ENCODE peak calls at places on chromosomes 3 and 15, in ten cellular contexts. One of them, this sample, is unnamed. For H3K27me3, the result is how much of the 10 kb centered on the place peaks cover.

GRCh38 chr3:143895805-143896204 is 47.5 kb upstream of the SLC9A9 start:
- DNase-seq in right atrium auricular region: no peak
- DNase-seq in Peyer's patch: no peak
- DNase-seq in WERI-Rb-1: no peak
- DNase-seq in Panc1: no peak
- DNase-seq in upper lobe of left lung: no peak
- DNase-seq in brain microvascular endothelial cell: no peak
- DNase-seq in AG04450: no peak
- DNase-seq in hepatocyte: no peak
- DNase-seq in CD8-positive, alpha-beta memory T cell: no peak
- DNase-seq in this sample: no peak

GRCh38 chr3:33732394-33732793 is 14.3 kb upstream of the CLASP2 start:
- DNase-seq in right atrium auricular region: no peak
- DNase-seq in Peyer's patch: no peak
- DNase-seq in WERI-Rb-1: no peak
- DNase-seq in Panc1: no peak
- DNase-seq in upper lobe of left lung: no peak
- DNase-seq in brain microvascular endothelial cell: no peak
- DNase-seq in AG04450: no peak
- DNase-seq in hepatocyte: no peak
- DNase-seq in CD8-positive, alpha-beta memory T cell: no peak
- DNase-seq in this sample: no peak

GRCh38 chr3:65888980-65889706 is 149.6 kb downstream of the MAGI1 start:
- DNase-seq in right atrium auricular region: no peak
- DNase-seq in Peyer's patch: no peak
- DNase-seq in WERI-Rb-1: no peak
- DNase-seq in Panc1: peak
- DNase-seq in upper lobe of left lung: no peak
- DNase-seq in brain microvascular endothelial cell: peak
- DNase-seq in AG04450: peak
- DNase-seq in hepatocyte: peak
- DNase-seq in CD8-positive, alpha-beta memory T cell: no peak
- DNase-seq in this sample: no peak

GRCh38 chr3:147159141-147159540 is 247.2 kb downstream of the ZIC4 start:
- DNase-seq in right atrium auricular region: no peak
- DNase-seq in Peyer's patch: no peak
- DNase-seq in WERI-Rb-1: no peak
- DNase-seq in Panc1: no peak
- DNase-seq in upper lobe of left lung: no peak
- DNase-seq in brain microvascular endothelial cell: no peak
- DNase-seq in AG04450: no peak
- DNase-seq in hepatocyte: no peak
- DNase-seq in CD8-positive, alpha-beta memory T cell: no peak
- DNase-seq in this sample: no peak

GRCh38 chr15:67805871-67806538 is 19.3 kb upstream of the SKOR1 start:
- DNase-seq in right atrium auricular region: no peak
- DNase-seq in Peyer's patch: no peak
- DNase-seq in WERI-Rb-1: no peak
- DNase-seq in Panc1: no peak
- DNase-seq in upper lobe of left lung: peak
- DNase-seq in brain microvascular endothelial cell: no peak
- DNase-seq in AG04450: no peak
- DNase-seq in hepatocyte: no peak
- DNase-seq in CD8-positive, alpha-beta memory T cell: no peak
- DNase-seq in this sample: no peak

GRCh38 chr3:127042634-127043033 is 59.7 kb downstream of the PLXNA1 start:
- DNase-seq in right atrium auricular region: no peak
- DNase-seq in Peyer's patch: peak
- DNase-seq in WERI-Rb-1: no peak
- DNase-seq in Panc1: no peak
- DNase-seq in upper lobe of left lung: no peak
- DNase-seq in brain microvascular endothelial cell: no peak
- DNase-seq in AG04450: no peak
- DNase-seq in hepatocyte: no peak
- DNase-seq in CD8-positive, alpha-beta memory T cell: no peak
- DNase-seq in this sample: no peak

GRCh38 chr15:84924074-84924700 is 39.7 kb downstream of the SLC28A1 start:
- DNase-seq in right atrium auricular region: no peak
- DNase-seq in Peyer's patch: no peak
- DNase-seq in WERI-Rb-1: no peak
- DNase-seq in Panc1: no peak
- DNase-seq in upper lobe of left lung: no peak
- DNase-seq in brain microvascular endothelial cell: no peak
- DNase-seq in AG04450: no peak
- DNase-seq in hepatocyte: no peak
- DNase-seq in CD8-positive, alpha-beta memory T cell: no peak
- DNase-seq in this sample: no peak

GRCh38 chr15:100372695-100373036 is 30.9 kb upstream of the ADAMTS17 start:
- DNase-seq in right atrium auricular region: no peak
- DNase-seq in Peyer's patch: no peak
- DNase-seq in WERI-Rb-1: no peak
- DNase-seq in Panc1: no peak
- DNase-seq in upper lobe of left lung: no peak
- DNase-seq in brain microvascular endothelial cell: no peak
- DNase-seq in AG04450: no peak
- DNase-seq in hepatocyte: no peak
- DNase-seq in CD8-positive, alpha-beta memory T cell: no peak
- DNase-seq in this sample: no peak

GRCh38 chr3:175150812-175151411 is 291.8 kb downstream of the NAALADL2 start:
- DNase-seq in right atrium auricular region: no peak
- DNase-seq in Peyer's patch: no peak
- DNase-seq in WERI-Rb-1: no peak
- DNase-seq in Panc1: no peak
- DNase-seq in upper lobe of left lung: no peak
- DNase-seq in brain microvascular endothelial cell: no peak
- DNase-seq in AG04450: no peak
- DNase-seq in hepatocyte: no peak
- DNase-seq in CD8-positive, alpha-beta memory T cell: no peak
- DNase-seq in this sample: peak

GRCh38 chr3:66402596-66403267 is 98.1 kb downstream of the LRIG1 start:
- DNase-seq in right atrium auricular region: no peak
- DNase-seq in Peyer's patch: peak
- DNase-seq in WERI-Rb-1: no peak
- DNase-seq in Panc1: no peak
- DNase-seq in upper lobe of left lung: no peak
- DNase-seq in brain microvascular endothelial cell: peak
- DNase-seq in AG04450: no peak
- DNase-seq in hepatocyte: no peak
- DNase-seq in CD8-positive, alpha-beta memory T cell: no peak
- DNase-seq in this sample: no peak

GRCh38 chr3:194577985-194578905 is 55.0 kb downstream of the TMEM44 start:
- DNase-seq in right atrium auricular region: peak
- DNase-seq in Peyer's patch: no peak
- DNase-seq in WERI-Rb-1: no peak
- DNase-seq in Panc1: peak
- DNase-seq in upper lobe of left lung: no peak
- DNase-seq in brain microvascular endothelial cell: peak
- DNase-seq in AG04450: no peak
- DNase-seq in hepatocyte: peak
- DNase-seq in CD8-positive, alpha-beta memory T cell: no peak
- DNase-seq in this sample: no peak

GRCh38 chr3:187368251-187368733 is at the start of gene RTP4:
- DNase-seq in right atrium auricular region: no peak
- DNase-seq in Peyer's patch: peak
- DNase-seq in WERI-Rb-1: no peak
- DNase-seq in Panc1: peak
- DNase-seq in upper lobe of left lung: no peak
- DNase-seq in brain microvascular endothelial cell: no peak
- DNase-seq in AG04450: no peak
- DNase-seq in hepatocyte: peak
- DNase-seq in CD8-positive, alpha-beta memory T cell: peak
- DNase-seq in this sample: peak

GRCh38 chr3:48082580-48083187 is 66.5 kb upstream of the MAP4 start:
- DNase-seq in right atrium auricular region: no peak
- DNase-seq in Peyer's patch: no peak
- DNase-seq in WERI-Rb-1: no peak
- DNase-seq in Panc1: no peak
- DNase-seq in upper lobe of left lung: no peak
- DNase-seq in brain microvascular endothelial cell: no peak
- DNase-seq in AG04450: no peak
- DNase-seq in hepatocyte: no peak
- DNase-seq in CD8-positive, alpha-beta memory T cell: no peak
- DNase-seq in this sample: no peak

GRCh38 chr15:58632789-58633188 is 116.7 kb downstream of the ADAM10 start:
- DNase-seq in right atrium auricular region: no peak
- DNase-seq in Peyer's patch: no peak
- DNase-seq in WERI-Rb-1: no peak
- DNase-seq in Panc1: no peak
- DNase-seq in upper lobe of left lung: no peak
- DNase-seq in brain microvascular endothelial cell: no peak
- DNase-seq in AG04450: no peak
- DNase-seq in hepatocyte: no peak
- DNase-seq in CD8-positive, alpha-beta memory T cell: no peak
- DNase-seq in this sample: no peak

GRCh38 chr15:39583586-39584265 is 2.8 kb downstream of the THBS1 start:
- DNase-seq in right atrium auricular region: no peak
- DNase-seq in Peyer's patch: peak
- DNase-seq in WERI-Rb-1: peak
- DNase-seq in Panc1: no peak
- DNase-seq in upper lobe of left lung: no peak
- DNase-seq in brain microvascular endothelial cell: no peak
- DNase-seq in AG04450: no peak
- DNase-seq in hepatocyte: peak
- DNase-seq in CD8-positive, alpha-beta memory T cell: no peak
- DNase-seq in this sample: peak

GRCh38 chr3:149717391-149718056 is 34.8 kb downstream of the COMMD2 start:
- DNase-seq in right atrium auricular region: peak
- DNase-seq in Peyer's patch: no peak
- DNase-seq in WERI-Rb-1: peak
- DNase-seq in Panc1: peak
- DNase-seq in upper lobe of left lung: no peak
- DNase-seq in brain microvascular endothelial cell: peak
- DNase-seq in AG04450: peak
- DNase-seq in hepatocyte: peak
- DNase-seq in CD8-positive, alpha-beta memory T cell: no peak
- DNase-seq in this sample: peak

GRCh38 chr3:27729748-27730611 is 7.9 kb upstream of the EOMES start:
- DNase-seq in right atrium auricular region: no peak
- DNase-seq in Peyer's patch: no peak
- DNase-seq in WERI-Rb-1: no peak
- DNase-seq in Panc1: no peak
- DNase-seq in upper lobe of left lung: no peak
- DNase-seq in brain microvascular endothelial cell: no peak
- DNase-seq in AG04450: no peak
- DNase-seq in hepatocyte: no peak
- DNase-seq in CD8-positive, alpha-beta memory T cell: no peak
- DNase-seq in this sample: no peak

GRCh38 chr3:128727996-128728395 is 2.0 kb downstream of the RAB7A start:
- DNase-seq in right atrium auricular region: no peak
- DNase-seq in Peyer's patch: no peak
- DNase-seq in WERI-Rb-1: no peak
- DNase-seq in Panc1: no peak
- DNase-seq in upper lobe of left lung: no peak
- DNase-seq in brain microvascular endothelial cell: no peak
- DNase-seq in AG04450: no peak
- DNase-seq in hepatocyte: no peak
- DNase-seq in CD8-positive, alpha-beta memory T cell: no peak
- DNase-seq in this sample: no peak
- H3K4me3 ChIP-seq in right atrium auricular region: peak
- H3K4me3 ChIP-seq in Peyer's patch: peak
- H3K4me3 ChIP-seq in WERI-Rb-1: no peak
- H3K4me3 ChIP-seq in Panc1: peak
- H3K4me3 ChIP-seq in upper lobe of left lung: peak
- H3K4me3 ChIP-seq in brain microvascular endothelial cell: peak
- H3K4me3 ChIP-seq in AG04450: peak
- H3K4me3 ChIP-seq in hepatocyte: peak
- H3K4me3 ChIP-seq in CD8-positive, alpha-beta memory T cell: peak
- H3K4me3 ChIP-seq in this sample: peak

GRCh38 chr3:36750737-36751136 is 13.6 kb downstream of the DCLK3 start:
- DNase-seq in right atrium auricular region: no peak
- DNase-seq in Peyer's patch: no peak
- DNase-seq in WERI-Rb-1: no peak
- DNase-seq in Panc1: no peak
- DNase-seq in upper lobe of left lung: no peak
- DNase-seq in brain microvascular endothelial cell: no peak
- DNase-seq in AG04450: no peak
- DNase-seq in hepatocyte: no peak
- DNase-seq in CD8-positive, alpha-beta memory T cell: no peak
- DNase-seq in this sample: no peak
- H3K27me3 ChIP-seq in right atrium auricular region: under half
- H3K27me3 ChIP-seq in Peyer's patch: under half
- H3K27me3 ChIP-seq in WERI-Rb-1: under half
- H3K27me3 ChIP-seq in Panc1: under half
- H3K27me3 ChIP-seq in upper lobe of left lung: under half
- H3K27me3 ChIP-seq in brain microvascular endothelial cell: under half
- H3K27me3 ChIP-seq in AG04450: under half
- H3K27me3 ChIP-seq in hepatocyte: under half
- H3K27me3 ChIP-seq in CD8-positive, alpha-beta memory T cell: under half
- H3K27me3 ChIP-seq in this sample: under half

GRCh38 chr15:97947465-97948262 is 12.8 kb upstream of the ARRDC4 start:
- DNase-seq in right atrium auricular region: no peak
- DNase-seq in Peyer's patch: peak
- DNase-seq in WERI-Rb-1: no peak
- DNase-seq in Panc1: no peak
- DNase-seq in upper lobe of left lung: no peak
- DNase-seq in brain microvascular endothelial cell: no peak
- DNase-seq in AG04450: no peak
- DNase-seq in hepatocyte: peak
- DNase-seq in CD8-positive, alpha-beta memory T cell: no peak
- DNase-seq in this sample: peak
- H3K4me3 ChIP-seq in right atrium auricular region: no peak
- H3K4me3 ChIP-seq in Peyer's patch: peak
- H3K4me3 ChIP-seq in WERI-Rb-1: no peak
- H3K4me3 ChIP-seq in Panc1: no peak
- H3K4me3 ChIP-seq in upper lobe of left lung: no peak
- H3K4me3 ChIP-seq in brain microvascular endothelial cell: no peak
- H3K4me3 ChIP-seq in AG04450: no peak
- H3K4me3 ChIP-seq in hepatocyte: no peak
- H3K4me3 ChIP-seq in CD8-positive, alpha-beta memory T cell: no peak
- H3K4me3 ChIP-seq in this sample: no peak

GRCh38 chr3:56471771-56472170 is 3.5 kb upstream of the ERC2 start:
- DNase-seq in right atrium auricular region: no peak
- DNase-seq in Peyer's patch: no peak
- DNase-seq in WERI-Rb-1: no peak
- DNase-seq in Panc1: no peak
- DNase-seq in upper lobe of left lung: no peak
- DNase-seq in brain microvascular endothelial cell: no peak
- DNase-seq in AG04450: no peak
- DNase-seq in hepatocyte: no peak
- DNase-seq in CD8-positive, alpha-beta memory T cell: no peak
- DNase-seq in this sample: no peak

GRCh38 chr3:56468184-56469106 is at the start of gene ERC2:
- DNase-seq in right atrium auricular region: no peak
- DNase-seq in Peyer's patch: no peak
- DNase-seq in WERI-Rb-1: peak
- DNase-seq in Panc1: no peak
- DNase-seq in upper lobe of left lung: peak
- DNase-seq in brain microvascular endothelial cell: no peak
- DNase-seq in AG04450: no peak
- DNase-seq in hepatocyte: peak
- DNase-seq in CD8-positive, alpha-beta memory T cell: no peak
- DNase-seq in this sample: peak

GRCh38 chr3:56469141-56469540 is 874 bp upstream of the ERC2 start:
- DNase-seq in right atrium auricular region: no peak
- DNase-seq in Peyer's patch: no peak
- DNase-seq in WERI-Rb-1: no peak
- DNase-seq in Panc1: no peak
- DNase-seq in upper lobe of left lung: no peak
- DNase-seq in brain microvascular endothelial cell: no peak
- DNase-seq in AG04450: no peak
- DNase-seq in hepatocyte: no peak
- DNase-seq in CD8-positive, alpha-beta memory T cell: no peak
- DNase-seq in this sample: no peak

GRCh38 chr3:56467801-56468183 is 475 bp downstream of the ERC2 start:
- DNase-seq in right atrium auricular region: no peak
- DNase-seq in Peyer's patch: no peak
- DNase-seq in WERI-Rb-1: peak
- DNase-seq in Panc1: no peak
- DNase-seq in upper lobe of left lung: peak
- DNase-seq in brain microvascular endothelial cell: no peak
- DNase-seq in AG04450: no peak
- DNase-seq in hepatocyte: peak
- DNase-seq in CD8-positive, alpha-beta memory T cell: no peak
- DNase-seq in this sample: no peak

GRCh38 chr3:56467108-56467507 is 1.2 kb downstream of the ERC2 start:
- DNase-seq in right atrium auricular region: no peak
- DNase-seq in Peyer's patch: peak
- DNase-seq in WERI-Rb-1: peak
- DNase-seq in Panc1: no peak
- DNase-seq in upper lobe of left lung: no peak
- DNase-seq in brain microvascular endothelial cell: peak
- DNase-seq in AG04450: no peak
- DNase-seq in hepatocyte: peak
- DNase-seq in CD8-positive, alpha-beta memory T cell: peak
- DNase-seq in this sample: peak
- H3K27me3 ChIP-seq in right atrium auricular region: under half
- H3K27me3 ChIP-seq in Peyer's patch: under half
- H3K27me3 ChIP-seq in WERI-Rb-1: under half
- H3K27me3 ChIP-seq in Panc1: under half
- H3K27me3 ChIP-seq in upper lobe of left lung: under half
- H3K27me3 ChIP-seq in brain microvascular endothelial cell: under half
- H3K27me3 ChIP-seq in AG04450: under half
- H3K27me3 ChIP-seq in hepatocyte: under half
- H3K27me3 ChIP-seq in CD8-positive, alpha-beta memory T cell: under half
- H3K27me3 ChIP-seq in this sample: under half